ENCODE peak calls at places on chromosomes 4 and X, in six cellular contexts. B is HEK293T, E is IMR-90, X is A549, R is GM12878, S is HepG2. C is an unnamed sample.

GRCh38 chrX:150229481-150229880 is 133.6 kb upstream of the MAMLD1 start:
- DNase-seq in E (no peak), X (no peak), B (no peak), R (no peak), S (no peak), C (no peak)

GRCh38 chr4:141636771-141637460 is 533 bp downstream of the IL15 start:
- DNase-seq in B (peak; percentile 61), X (peak; percentile 65), E (peak; percentile 64), R (no peak), S (no peak), C (peak; percentile 5)

GRCh38 chrX:44975666-44976263 is 102.8 kb downstream of the KDM6A start:
- DNase-seq in R (no peak), E (peak; percentile 5), B (no peak), X (peak; percentile 12), S (peak; percentile 50), C (peak; percentile 36)

GRCh38 chrX:39418132-39418935 is 617.1 kb downstream of the MID1IP1 start:
- DNase-seq in E (no peak), S (no peak), B (no peak), X (no peak), R (no peak), C (no peak)

GRCh38 chr4:34486964-34487363 is 1757.3 kb downstream of the ARAP2 start:
- DNase-seq in S (no peak), R (no peak), X (no peak), B (no peak), E (no peak), C (no peak)

GRCh38 chrX:150254909-150255308 is 108.2 kb upstream of the MAMLD1 start:
- DNase-seq in E (no peak), R (no peak), X (no peak), S (no peak), B (no peak), C (no peak)

GRCh38 chr4:81595798-81596610 is 124.3 kb upstream of the RASGEF1B start:
- DNase-seq in X (no peak), S (no peak), B (no peak), R (no peak), E (no peak), C (no peak)

GRCh38 chrX:12567857-12568256 is 223.4 kb upstream of the PRPS2 start:
- DNase-seq in R (no peak), E (peak; percentile 13), B (peak; percentile 9), X (peak; percentile 12), S (no peak), C (no peak)

GRCh38 chrX:67523002-67523711 is 20.7 kb upstream of the AR start:
- DNase-seq in B (no peak), X (no peak), R (no peak), E (no peak), S (no peak), C (no peak)

GRCh38 chrX:132207996-132208395 is 11.3 kb downstream of the RAP2C start:
- DNase-seq in B (no peak), R (no peak), E (no peak), X (no peak), S (no peak), C (no peak)

GRCh38 chr4:77819409-77819835 is 254 bp upstream of the CNOT6L start:
- DNase-seq in X (no peak), R (no peak), E (no peak), B (no peak), S (no peak), C (peak; percentile 44)

GRCh38 chr4:3251691-3252479 is 2.9 kb downstream of the MSANTD1 start:
- DNase-seq in E (no peak), R (no peak), S (no peak), X (no peak), B (no peak), C (no peak)

GRCh38 chr4:82388405-82388804 is 14.6 kb upstream of the HNRNPD start:
- DNase-seq in E (no peak), S (no peak), B (no peak), X (no peak), R (no peak), C (no peak)

GRCh38 chr4:4913628-4914027 is 54.2 kb downstream of the MSX1 start:
- DNase-seq in R (no peak), E (no peak), B (no peak), X (no peak), S (no peak), C (no peak)

GRCh38 chr4:42627887-42628646 is 28.8 kb downstream of the ATP8A1 start:
- DNase-seq in X (peak; percentile 0), B (no peak), S (no peak), E (no peak), R (peak; percentile 97), C (no peak)
- TF ChIP-seq BHLHE40 in X (no peak), B (no peak), S (no peak), E (no peak), R (peak; percentile 92), C (no peak)

DNA sequence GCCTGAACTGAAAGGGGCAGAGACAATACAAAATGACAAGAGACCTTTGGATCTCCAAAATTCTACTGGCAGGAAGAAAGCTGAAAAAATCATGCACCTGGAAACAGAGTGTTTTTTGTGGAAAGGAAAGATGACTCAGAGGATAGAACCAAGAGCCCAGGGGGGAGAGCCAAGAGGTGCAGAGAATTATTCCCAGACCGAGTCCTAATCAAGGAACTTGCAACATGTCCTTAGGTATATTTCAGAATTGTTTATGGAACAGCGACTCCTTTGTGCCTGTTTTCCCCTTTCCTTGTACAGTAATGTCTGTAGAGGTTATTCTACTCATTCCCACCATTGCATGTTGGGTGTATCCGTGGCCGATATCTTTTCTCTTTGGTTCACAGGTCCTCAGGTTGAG is 71.7 kb downstream of the YIPF6 start:
- DNase-seq in S (no peak), B (no peak), R (no peak), X (no peak), E (no peak), C (no peak)
- TF ChIP-seq BHLHE40 in S (no peak), B (no peak), R (no peak), X (no peak), E (no peak), C (no peak)

GRCh38 chr4:107258359-107258758 is 222.2 kb upstream of the DKK2 start:
- DNase-seq in S (no peak), X (no peak), B (no peak), R (no peak), E (peak; percentile 70), C (no peak)

GRCh38 chr4:107253090-107253489 is 217.0 kb upstream of the DKK2 start:
- DNase-seq in S (no peak), B (no peak), E (no peak), R (no peak), X (no peak), C (no peak)

GRCh38 chr4:107253579-107254068 is 217.5 kb upstream of the DKK2 start:
- DNase-seq in X (no peak), E (no peak), B (no peak), R (no peak), S (no peak), C (no peak)

GRCh38 chr4:107255114-107255513 is 219.0 kb upstream of the DKK2 start:
- DNase-seq in E (no peak), B (no peak), S (no peak), X (no peak), R (no peak), C (no peak)

DNA sequence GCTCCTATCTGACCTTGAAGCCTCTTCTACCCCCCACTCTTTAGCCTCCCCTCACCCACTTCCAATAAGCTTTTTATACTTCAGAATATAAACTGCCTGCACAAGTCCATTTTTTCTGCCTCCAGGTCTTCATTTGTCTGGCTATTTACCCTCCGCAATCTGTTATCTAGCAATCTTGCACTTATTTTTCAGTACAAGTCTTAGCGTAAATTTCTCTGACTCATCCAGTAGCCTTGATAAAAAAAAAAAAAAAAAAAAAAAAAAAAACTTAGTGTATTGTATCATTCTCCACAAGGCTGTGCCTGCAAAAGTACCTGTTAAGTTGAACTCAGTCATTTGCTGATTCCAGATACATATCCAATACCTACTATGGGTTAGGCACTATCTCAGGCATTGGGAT is 219.5 kb upstream of the DKK2 start:
- DNase-seq in B (no peak), E (no peak), S (no peak), R (no peak), X (no peak), C (no peak)
- TF ChIP-seq BHLHE40 in B (no peak), E (no peak), S (no peak), R (no peak), X (no peak), C (no peak)

GRCh38 chr4:104901438-104901837 is 245.2 kb upstream of the TET2 start:
- DNase-seq in E (no peak), R (no peak), X (no peak), S (no peak), B (no peak), C (no peak)
- TF ChIP-seq BHLHE40 in E (no peak), R (no peak), X (no peak), S (no peak), B (no peak), C (no peak)

DNA sequence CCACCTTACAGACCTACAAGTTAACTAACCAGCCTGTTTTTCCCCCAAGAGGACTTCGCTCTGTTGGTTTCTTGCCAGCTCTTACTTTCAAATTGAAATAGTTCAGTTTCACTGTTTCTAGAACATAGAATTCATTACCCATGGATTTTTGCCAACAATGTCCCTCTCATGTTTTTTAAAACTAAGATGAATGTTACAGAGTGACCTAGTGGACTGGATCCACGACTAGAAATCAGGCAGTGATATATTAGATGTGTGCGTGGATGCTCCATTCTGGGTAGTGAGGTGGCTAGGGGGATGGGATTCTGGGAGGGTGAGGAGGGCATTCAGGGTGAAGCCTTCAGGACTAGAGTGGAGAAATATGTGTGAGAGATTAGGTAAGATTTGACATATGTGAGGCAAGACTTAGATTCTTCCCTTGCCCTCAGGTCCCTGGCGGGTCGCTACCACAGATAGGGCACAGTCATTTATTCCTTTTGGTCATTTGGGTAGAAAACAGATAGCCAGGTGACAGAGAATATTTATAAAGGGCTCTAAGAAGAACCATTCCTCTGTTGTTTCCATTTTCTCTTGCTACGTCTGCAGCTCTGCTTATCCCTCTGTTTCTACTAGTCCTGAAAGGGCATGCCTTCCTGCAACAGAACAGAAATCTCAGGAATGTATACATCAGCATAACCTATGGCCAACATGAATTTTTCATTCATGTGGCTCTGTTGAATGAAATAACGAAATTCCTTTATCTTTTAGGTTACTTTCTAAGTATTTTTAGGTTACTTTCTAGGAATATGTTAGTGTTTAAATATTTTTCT is 15.4 kb upstream of the JADE1 start:
- DNase-seq in B (no peak), E (peak; percentile 55), R (no peak), X (peak; percentile 34), S (no peak), C (no peak)
- TF ChIP-seq BHLHE40 in B (no peak), E (no peak), R (no peak), X (no peak), S (no peak), C (no peak)

C was measured in K562.